ENCODE peak calls at places on chromosomes 6 and 20, in nine cellular contexts. One of them, this sample, is unnamed.
A peak's percentile ranks its signal among the peaks of the same experiment; 100 is the strongest.

GRCh38 chr6:33160728-33161323 is 31.4 kb downstream of the COL11A2 start:
- DNase-seq in adrenal gland: no peak
- DNase-seq in lower lobe of right lung: peak; percentile 74
- DNase-seq in left ventricle myocardium inferior: no peak
- DNase-seq in bronchial epithelial cell: peak; percentile 27
- DNase-seq in PC-9: peak; percentile 39
- DNase-seq in brain microvascular endothelial cell: peak; percentile 58
- DNase-seq in transverse colon: peak; percentile 78
- DNase-seq in stomach: peak; percentile 62
- DNase-seq in this sample: no peak

GRCh38 chr20:10314198-10314597 is 95.6 kb downstream of the SNAP25 start:
- DNase-seq in stomach: no peak
- DNase-seq in brain microvascular endothelial cell: peak; percentile 74
- DNase-seq in left ventricle myocardium inferior: no peak
- DNase-seq in adrenal gland: no peak
- DNase-seq in PC-9: no peak
- DNase-seq in transverse colon: no peak
- DNase-seq in lower lobe of right lung: no peak
- DNase-seq in bronchial epithelial cell: no peak
- DNase-seq in this sample: no peak

GRCh38 chr6:82086944-82087343 is 160.6 kb downstream of the IBTK start:
- DNase-seq in transverse colon: no peak
- DNase-seq in left ventricle myocardium inferior: no peak
- DNase-seq in bronchial epithelial cell: peak; percentile 19
- DNase-seq in adrenal gland: no peak
- DNase-seq in PC-9: no peak
- DNase-seq in stomach: no peak
- DNase-seq in lower lobe of right lung: no peak
- DNase-seq in brain microvascular endothelial cell: no peak
- DNase-seq in this sample: no peak

GRCh38 chr6:138550346-138550767 is 51.1 kb upstream of the NHSL1 start:
- DNase-seq in adrenal gland: no peak
- DNase-seq in bronchial epithelial cell: no peak
- DNase-seq in transverse colon: peak; percentile 58
- DNase-seq in left ventricle myocardium inferior: no peak
- DNase-seq in lower lobe of right lung: no peak
- DNase-seq in stomach: no peak
- DNase-seq in brain microvascular endothelial cell: no peak
- DNase-seq in PC-9: peak; percentile 35
- DNase-seq in this sample: no peak

GRCh38 chr6:152246554-152247337 is 390.4 kb downstream of the SYNE1 start:
- DNase-seq in transverse colon: no peak
- DNase-seq in bronchial epithelial cell: no peak
- DNase-seq in PC-9: no peak
- DNase-seq in left ventricle myocardium inferior: no peak
- DNase-seq in stomach: no peak
- DNase-seq in brain microvascular endothelial cell: peak; percentile 13
- DNase-seq in adrenal gland: no peak
- DNase-seq in lower lobe of right lung: no peak
- DNase-seq in this sample: no peak

GRCh38 chr20:8777866-8778265 is 291.0 kb upstream of the PLCB4 start:
- DNase-seq in left ventricle myocardium inferior: no peak
- DNase-seq in PC-9: no peak
- DNase-seq in adrenal gland: no peak
- DNase-seq in stomach: no peak
- DNase-seq in transverse colon: no peak
- DNase-seq in bronchial epithelial cell: no peak
- DNase-seq in lower lobe of right lung: no peak
- DNase-seq in brain microvascular endothelial cell: peak; percentile 66
- DNase-seq in this sample: no peak

GRCh38 chr6:137092018-137092417 is 47.3 kb upstream of the IL20RA start:
- DNase-seq in PC-9: no peak
- DNase-seq in lower lobe of right lung: no peak
- DNase-seq in adrenal gland: no peak
- DNase-seq in bronchial epithelial cell: no peak
- DNase-seq in brain microvascular endothelial cell: no peak
- DNase-seq in left ventricle myocardium inferior: no peak
- DNase-seq in stomach: no peak
- DNase-seq in transverse colon: peak; percentile 46
- DNase-seq in this sample: no peak

GRCh38 chr20:10508060-10508459 is 73.0 kb downstream of the SLX4IP start:
- DNase-seq in adrenal gland: peak; percentile 88
- DNase-seq in bronchial epithelial cell: no peak
- DNase-seq in left ventricle myocardium inferior: no peak
- DNase-seq in brain microvascular endothelial cell: no peak
- DNase-seq in transverse colon: peak; percentile 22
- DNase-seq in lower lobe of right lung: no peak
- DNase-seq in PC-9: no peak
- DNase-seq in stomach: no peak
- DNase-seq in this sample: no peak

GRCh38 chr6:31125586-31126363 is 5.5 kb upstream of the CDSN start:
- DNase-seq in transverse colon: no peak
- DNase-seq in brain microvascular endothelial cell: peak; percentile 55
- DNase-seq in bronchial epithelial cell: peak; percentile 90
- DNase-seq in left ventricle myocardium inferior: peak; percentile 36
- DNase-seq in adrenal gland: no peak
- DNase-seq in stomach: no peak
- DNase-seq in PC-9: no peak
- DNase-seq in lower lobe of right lung: no peak
- DNase-seq in this sample: no peak

GRCh38 chr20:20695250-20695816 is 17.1 kb downstream of the RALGAPA2 start:
- DNase-seq in stomach: no peak
- DNase-seq in bronchial epithelial cell: peak; percentile 59
- DNase-seq in brain microvascular endothelial cell: no peak
- DNase-seq in adrenal gland: no peak
- DNase-seq in lower lobe of right lung: no peak
- DNase-seq in left ventricle myocardium inferior: no peak
- DNase-seq in PC-9: no peak
- DNase-seq in transverse colon: no peak
- DNase-seq in this sample: no peak

GRCh38 chr20:47789081-47789998 is 4.1 kb upstream of the SULF2 start:
- DNase-seq in PC-9: peak; percentile 72
- DNase-seq in left ventricle myocardium inferior: no peak
- DNase-seq in adrenal gland: no peak
- DNase-seq in stomach: no peak
- DNase-seq in brain microvascular endothelial cell: no peak
- DNase-seq in lower lobe of right lung: no peak
- DNase-seq in transverse colon: no peak
- DNase-seq in bronchial epithelial cell: no peak
- DNase-seq in this sample: no peak

GRCh38 chr20:37389844-37390275 is 43.9 kb downstream of the SRC start:
- DNase-seq in brain microvascular endothelial cell: no peak
- DNase-seq in left ventricle myocardium inferior: no peak
- DNase-seq in transverse colon: no peak
- DNase-seq in bronchial epithelial cell: no peak
- DNase-seq in PC-9: no peak
- DNase-seq in stomach: no peak
- DNase-seq in adrenal gland: no peak
- DNase-seq in lower lobe of right lung: peak; percentile 29
- DNase-seq in this sample: no peak

GRCh38 chr6:168089186-168090063 is 10.4 kb upstream of the FRMD1 start:
- DNase-seq in PC-9: no peak
- DNase-seq in stomach: no peak
- DNase-seq in bronchial epithelial cell: no peak
- DNase-seq in transverse colon: no peak
- DNase-seq in lower lobe of right lung: peak; percentile 32
- DNase-seq in left ventricle myocardium inferior: no peak
- DNase-seq in brain microvascular endothelial cell: no peak
- DNase-seq in adrenal gland: no peak
- DNase-seq in this sample: no peak

GRCh38 chr6:111087871-111088667 is 766 bp downstream of the SLC16A10 start:
- DNase-seq in transverse colon: peak; percentile 59
- DNase-seq in bronchial epithelial cell: peak; percentile 15
- DNase-seq in PC-9: no peak
- DNase-seq in left ventricle myocardium inferior: peak; percentile 19
- DNase-seq in adrenal gland: peak; percentile 59
- DNase-seq in stomach: peak; percentile 44
- DNase-seq in lower lobe of right lung: peak; percentile 56
- DNase-seq in brain microvascular endothelial cell: no peak
- DNase-seq in this sample: peak; percentile 59

DNA sequence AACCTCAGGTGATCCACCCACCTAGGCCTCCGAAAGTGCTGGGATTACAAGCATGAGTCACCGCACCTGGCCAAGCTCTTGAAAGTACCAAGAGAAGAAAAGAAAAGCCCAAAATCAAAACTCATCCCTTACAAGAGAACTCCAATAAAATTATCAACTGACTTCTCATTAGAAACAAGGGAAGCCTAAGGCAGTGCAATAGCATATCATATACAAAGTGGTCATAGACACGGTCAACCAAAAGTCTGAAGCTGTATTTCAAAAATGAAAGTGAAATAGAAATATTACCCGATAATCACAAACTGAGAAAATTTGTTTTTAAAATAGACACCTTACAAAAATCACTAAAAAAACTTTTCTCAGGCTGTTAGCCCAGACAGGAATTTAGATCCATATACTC is 1321.1 kb upstream of the GJE1 start:
- DNase-seq in stomach: no peak
- DNase-seq in lower lobe of right lung: no peak
- DNase-seq in bronchial epithelial cell: no peak
- DNase-seq in left ventricle myocardium inferior: no peak
- DNase-seq in brain microvascular endothelial cell: no peak
- DNase-seq in PC-9: no peak
- DNase-seq in adrenal gland: no peak
- DNase-seq in transverse colon: no peak
- DNase-seq in this sample: peak; percentile 9
- TF ChIP-seq CTCF in stomach: no peak
- TF ChIP-seq CTCF in lower lobe of right lung: no peak
- TF ChIP-seq CTCF in bronchial epithelial cell: no peak
- TF ChIP-seq CTCF in left ventricle myocardium inferior: no peak
- TF ChIP-seq CTCF in brain microvascular endothelial cell: no peak
- TF ChIP-seq CTCF in PC-9: no peak
- TF ChIP-seq CTCF in adrenal gland: no peak
- TF ChIP-seq CTCF in transverse colon: no peak
- TF ChIP-seq CTCF in this sample: no peak

DNA sequence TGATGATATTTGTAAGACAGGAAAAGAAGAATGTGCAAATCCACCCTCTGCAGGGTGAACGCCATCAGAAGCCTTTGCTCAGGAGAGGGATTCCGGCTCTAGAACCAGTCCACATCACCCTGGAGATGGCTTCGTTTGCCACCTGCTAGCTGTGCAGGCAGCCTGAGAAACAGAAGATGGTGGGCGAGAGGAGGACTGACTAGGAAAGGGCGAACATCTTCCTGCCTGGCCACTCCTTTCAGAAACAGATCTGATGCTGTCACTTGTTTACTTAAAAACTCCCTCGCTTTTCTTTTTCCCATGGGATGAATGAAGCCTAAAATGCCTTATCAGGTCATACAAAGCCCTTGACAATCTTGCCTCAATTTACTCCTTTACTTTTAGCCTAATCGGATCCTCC is 1.2 kb downstream of the PTPRA start:
- DNase-seq in PC-9: no peak
- DNase-seq in bronchial epithelial cell: no peak
- DNase-seq in transverse colon: no peak
- DNase-seq in stomach: no peak
- DNase-seq in left ventricle myocardium inferior: no peak
- DNase-seq in lower lobe of right lung: no peak
- DNase-seq in adrenal gland: no peak
- DNase-seq in brain microvascular endothelial cell: no peak
- DNase-seq in this sample: no peak
- H3K4me3 ChIP-seq in PC-9: peak overlapping the region; percentile 100
- H3K4me3 ChIP-seq in bronchial epithelial cell: peak overlapping the region; percentile 61
- H3K4me3 ChIP-seq in transverse colon: peak overlapping the region; percentile 96
- H3K4me3 ChIP-seq in stomach: peak overlapping the region; percentile 96
- H3K4me3 ChIP-seq in left ventricle myocardium inferior: peak overlapping the region; percentile 89
- H3K4me3 ChIP-seq in lower lobe of right lung: peak overlapping the region; percentile 98
- H3K4me3 ChIP-seq in adrenal gland: no peak overlapping the region
- H3K4me3 ChIP-seq in brain microvascular endothelial cell: peak overlapping the region; percentile 87
- H3K4me3 ChIP-seq in this sample: peak overlapping the region; percentile 90

DNA sequence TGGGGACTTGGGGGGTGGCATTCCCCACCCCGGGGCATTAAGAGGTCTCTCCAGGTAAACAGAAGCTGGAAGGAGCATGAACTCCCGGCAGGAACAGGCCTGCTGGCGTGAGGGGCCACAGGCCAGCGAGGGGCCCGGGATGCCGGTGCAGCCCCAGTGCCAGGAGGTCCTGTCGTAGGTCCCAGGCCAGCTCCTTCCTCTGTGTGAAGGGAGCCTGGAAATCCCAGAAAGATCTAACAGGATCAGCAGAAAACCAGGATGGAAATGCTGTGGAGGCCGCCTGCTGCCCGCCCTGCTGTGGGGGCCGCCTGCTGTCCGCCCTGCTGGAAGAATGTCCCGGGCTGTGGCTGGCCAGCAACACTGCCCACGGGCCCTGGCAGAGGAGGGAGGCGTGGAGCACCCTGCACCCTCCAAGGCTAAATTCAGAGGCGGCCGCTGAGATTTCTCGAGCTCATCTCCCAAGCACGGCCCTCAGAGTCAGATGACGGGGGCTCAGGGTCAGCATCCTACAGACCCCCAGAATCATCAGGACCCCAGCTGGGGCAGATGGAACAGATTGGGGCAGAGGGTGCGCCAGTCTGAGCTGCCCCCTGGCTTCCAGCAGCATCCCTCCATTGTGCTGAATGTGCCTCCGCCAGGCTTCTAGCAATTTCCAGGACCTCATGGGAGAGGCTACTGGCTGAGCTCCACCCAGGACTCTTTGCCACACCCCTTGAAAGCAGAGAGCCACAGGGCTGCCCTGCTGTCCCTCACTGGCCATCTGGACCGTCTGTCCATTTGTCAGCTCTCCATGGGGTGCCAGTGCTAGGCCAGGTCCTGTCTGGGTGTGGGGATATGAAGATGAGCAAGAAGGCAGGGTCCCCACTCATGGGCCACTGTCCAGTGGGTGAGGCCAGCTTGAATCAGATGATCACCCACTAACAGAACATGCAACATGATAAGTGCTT is 32.2 kb upstream of the SLCO4A1 start:
- DNase-seq in left ventricle myocardium inferior: no peak
- DNase-seq in PC-9: no peak
- DNase-seq in transverse colon: no peak
- DNase-seq in adrenal gland: no peak
- DNase-seq in brain microvascular endothelial cell: no peak
- DNase-seq in stomach: no peak
- DNase-seq in bronchial epithelial cell: no peak
- DNase-seq in lower lobe of right lung: no peak
- DNase-seq in this sample: no peak
- H3K27me3 ChIP-seq in left ventricle myocardium inferior: peaks cover 23% of the 10 kb centered on the region
- H3K27me3 ChIP-seq in PC-9: peaks cover 24% of the 10 kb centered on the region
- H3K27me3 ChIP-seq in transverse colon: peaks cover 24% of the 10 kb centered on the region
- H3K27me3 ChIP-seq in adrenal gland: no peaks in the 10 kb centered on the region
- H3K27me3 ChIP-seq in brain microvascular endothelial cell: peaks cover 14% of the 10 kb centered on the region
- H3K27me3 ChIP-seq in stomach: no peaks in the 10 kb centered on the region
- H3K27me3 ChIP-seq in bronchial epithelial cell: peaks cover 4% of the 10 kb centered on the region
- H3K27me3 ChIP-seq in lower lobe of right lung: peaks cover 10% of the 10 kb centered on the region
- H3K27me3 ChIP-seq in this sample: no peaks in the 10 kb centered on the region

GRCh38 chr6:160519603-160520042 is 144.5 kb downstream of the LPA start:
- DNase-seq in transverse colon: no peak
- DNase-seq in stomach: no peak
- DNase-seq in lower lobe of right lung: no peak
- DNase-seq in left ventricle myocardium inferior: no peak
- DNase-seq in adrenal gland: no peak
- DNase-seq in bronchial epithelial cell: peak; percentile 63
- DNase-seq in brain microvascular endothelial cell: no peak
- DNase-seq in PC-9: no peak
- DNase-seq in this sample: no peak
- TF ChIP-seq CTCF in transverse colon: no peak
- TF ChIP-seq CTCF in stomach: no peak
- TF ChIP-seq CTCF in lower lobe of right lung: peak; percentile 92
- TF ChIP-seq CTCF in left ventricle myocardium inferior: peak; percentile 93
- TF ChIP-seq CTCF in adrenal gland: peak; percentile 86
- TF ChIP-seq CTCF in bronchial epithelial cell: peak; percentile 95
- TF ChIP-seq CTCF in brain microvascular endothelial cell: peak; percentile 96
- TF ChIP-seq CTCF in PC-9: peak; percentile 87
- TF ChIP-seq CTCF in this sample: peak; percentile 91

GRCh38 chr6:75488026-75488425 is 5.6 kb downstream of the FILIP1 start:
- DNase-seq in left ventricle myocardium inferior: no peak
- DNase-seq in lower lobe of right lung: no peak
- DNase-seq in adrenal gland: no peak
- DNase-seq in transverse colon: no peak
- DNase-seq in brain microvascular endothelial cell: peak; percentile 66
- DNase-seq in stomach: no peak
- DNase-seq in PC-9: no peak
- DNase-seq in bronchial epithelial cell: no peak
- DNase-seq in this sample: no peak
- H3K4me3 ChIP-seq in left ventricle myocardium inferior: peak overlapping the region; percentile 71
- H3K4me3 ChIP-seq in lower lobe of right lung: peak overlapping the region; percentile 25
- H3K4me3 ChIP-seq in adrenal gland: no peak overlapping the region
- H3K4me3 ChIP-seq in transverse colon: no peak overlapping the region
- H3K4me3 ChIP-seq in brain microvascular endothelial cell: no peak overlapping the region
- H3K4me3 ChIP-seq in stomach: no peak overlapping the region
- H3K4me3 ChIP-seq in PC-9: no peak overlapping the region
- H3K4me3 ChIP-seq in bronchial epithelial cell: no peak overlapping the region
- H3K4me3 ChIP-seq in this sample: no peak overlapping the region

This sample was measured in GM06990.